ENCODE peak calls at places on chromosomes 13 and 19, in five cellular contexts. J is EH; H is astrocyte of the cerebellum; G is activated naive CD4-positive, alpha-beta T cell treated with anti-CD3 and anti-CD28 coated beads, Interleukin-2, amount 10 ng/mL, durations not matched to agents 7 days and 5 days; I is RWPE1. C is an unnamed sample.

GRCh38 chr19:39158646-39159260 is 33.2 kb downstream of the PAK4 start:
- DNase-seq in J (no peak), H (no peak), G (no peak), I (no peak), C (no peak)

GRCh38 chr13:79457948-79458347 is 23.0 kb upstream of the NDFIP2 start:
- DNase-seq in J (peak), H (no peak), G (no peak), I (peak), C (peak)

GRCh38 chr19:43538922-43539321 is 5.9 kb downstream of the ZNF575 start:
- DNase-seq in J (no peak), H (no peak), G (no peak), I (no peak), C (no peak)

GRCh38 chr19:35959040-35959967 is 23.1 kb downstream of the LRFN3 start:
- DNase-seq in J (peak), H (no peak), G (peak), I (no peak), C (no peak)

GRCh38 chr19:46821512-46822359 is 28.9 kb downstream of the AP2S1 start:
- DNase-seq in J (no peak), H (no peak), G (peak), I (no peak), C (no peak)

GRCh38 chr19:40633207-40633606 is 32.0 kb downstream of the LTBP4 start:
- DNase-seq in J (peak), H (peak), G (no peak), I (no peak), C (peak)

GRCh38 chr13:34722931-34723330 is 219.1 kb upstream of the NBEA start:
- DNase-seq in J (no peak), H (no peak), G (no peak), I (no peak), C (no peak)

GRCh38 chr19:34172661-34173144 is 399 bp downstream of the LSM14A start:
- DNase-seq in J (no peak), H (no peak), G (peak), I (peak), C (peak)

GRCh38 chr19:4575978-4576933 is 16.8 kb upstream of the SEMA6B start:
- DNase-seq in J (peak), H (no peak), G (peak), I (no peak), C (peak)

GRCh38 chr13:25733061-25733491 is 318.7 kb downstream of the SHISA2 start:
- DNase-seq in J (peak), H (peak), G (no peak), I (peak), C (peak)

GRCh38 chr13:106561551-106562170 is 6.3 kb downstream of the ARGLU1 start:
- DNase-seq in J (no peak), H (no peak), G (no peak), I (no peak), C (peak)

GRCh38 chr13:51950722-51951121 is 60.5 kb downstream of the ATP7B start:
- DNase-seq in J (no peak), H (no peak), G (peak), I (no peak), C (no peak)

GRCh38 chr19:33245948-33246728 is 20.5 kb upstream of the SLC7A10 start:
- DNase-seq in J (no peak), H (no peak), G (no peak), I (no peak), C (no peak)

GRCh38 chr13:79943633-79944032 is 397.3 kb downstream of the SPRY2 start:
- DNase-seq in J (no peak), H (no peak), G (no peak), I (no peak), C (peak)

GRCh38 chr19:33868821-33869412 is 72.2 kb downstream of the KCTD15 start:
- DNase-seq in J (peak), H (no peak), G (no peak), I (peak), C (peak)

GRCh38 chr19:9799162-9799561 is 19.7 kb downstream of the FBXL12 start:
- DNase-seq in J (no peak), H (no peak), G (no peak), I (no peak), C (no peak)

GRCh38 chr19:5352229-5352763 is 11.7 kb upstream of the PTPRS start:
- DNase-seq in J (no peak), H (no peak), G (no peak), I (no peak), C (peak)

GRCh38 chr19:27876489-27876888 is 1336.5 kb downstream of the UQCRFS1 start:
- DNase-seq in J (no peak), H (no peak), G (no peak), I (no peak), C (no peak)

GRCh38 chr19:34639491-34640085 is 37.4 kb downstream of the SCGB2B2 start:
- DNase-seq in J (peak), H (peak), G (peak), I (peak), C (peak)